ENCODE peak calls at places on chromosomes 13 and 19, in nine cellular contexts. C, F, V, O, B, H, U, R and E are unnamed samples.

GRCh38 chr19:6023085-6023682 is 45.2 kb upstream of the RANBP3 start:
- DNase-seq in C (no peak), F (no peak), V (no peak), O (peak), B (peak), H (no peak), U (no peak), R (no peak), E (peak)

GRCh38 chr13:53121131-53121773 is 92.6 kb downstream of the OLFM4 start:
- DNase-seq in C (no peak), F (no peak), V (no peak), O (no peak), B (no peak), H (no peak), U (no peak), R (no peak), E (no peak)

GRCh38 chr19:17686592-17687042 is 1.5 kb downstream of the UNC13A start:
- DNase-seq in C (peak), F (no peak), V (no peak), O (peak), B (peak), H (no peak), U (no peak), R (no peak), E (peak)

GRCh38 chr13:65656740-65657329 is 1573.3 kb downstream of the PCDH9 start:
- DNase-seq in C (no peak), F (no peak), V (no peak), O (no peak), B (peak), H (no peak), U (no peak), R (no peak), E (peak)

GRCh38 chr13:100035936-100036335 is 53.0 kb upstream of the PCCA start:
- DNase-seq in C (no peak), F (no peak), V (no peak), O (no peak), B (no peak), H (no peak), U (no peak), R (no peak), E (no peak)

GRCh38 chr13:87677334-87678234 is 6.4 kb downstream of the SLITRK5 start:
- DNase-seq in C (peak), F (no peak), V (no peak), O (peak), B (no peak), H (peak), U (no peak), R (no peak), E (peak)

GRCh38 chr13:93951153-93951552 is 528.3 kb downstream of the DCT start:
- DNase-seq in C (no peak), F (no peak), V (no peak), O (no peak), B (no peak), H (no peak), U (peak), R (no peak), E (peak)

GRCh38 chr13:58480011-58480410 is 848.5 kb downstream of the PCDH17 start:
- DNase-seq in C (no peak), F (no peak), V (no peak), O (no peak), B (no peak), H (no peak), U (no peak), R (no peak), E (no peak)

GRCh38 chr19:28023064-28023463 is 1189.9 kb downstream of the UQCRFS1 start:
- DNase-seq in C (peak), F (peak), V (no peak), O (no peak), B (no peak), H (no peak), U (no peak), R (no peak), E (peak)

GRCh38 chr13:81089758-81090157 is 748.8 kb upstream of the SPRY2 start:
- DNase-seq in C (peak), F (no peak), V (no peak), O (no peak), B (no peak), H (no peak), U (no peak), R (no peak), E (no peak)

GRCh38 chr13:27076411-27076810 is 95.2 kb downstream of the USP12 start:
- DNase-seq in C (no peak), F (no peak), V (no peak), O (no peak), B (no peak), H (no peak), U (no peak), R (no peak), E (peak)

GRCh38 chr19:12995596-12996541 is 594 bp downstream of the NFIX start:
- DNase-seq in C (peak), F (no peak), V (no peak), O (peak), B (no peak), H (no peak), U (peak), R (no peak), E (peak)